ENCODE peak calls at places on chromosomes 12 and 14, in five cellular contexts. J is hypothalamus; A is amniotic stem cell; K is stimulated activated CD4-positive, alpha-beta T cell treated with anti-CD3 and anti-CD28 coated beads, Interleukin-1b, Interleukin-23, amount 100 ng/mL, for 48 hours; B is psoas muscle. I is an unnamed sample.

GRCh38 chr12:49890096-49890461 is 13.6 kb downstream of the FAIM2 start:
- DNase-seq in J (no peak), A (no peak), K (no peak), B (no peak), I (no peak)

GRCh38 chr12:50344775-50345174 is 51.6 kb downstream of the FAM186A start:
- DNase-seq in J (no peak), A (no peak), K (no peak), B (no peak), I (no peak)

GRCh38 chr12:132523576-132524331 is 33.8 kb downstream of the FBRSL1 start:
- DNase-seq in J (peak), A (peak), K (peak), B (peak), I (peak)

GRCh38 chr14:75604979-75605825 is 26.8 kb downstream of the FLVCR2 start:
- DNase-seq in J (no peak), A (no peak), K (no peak), B (no peak), I (no peak)

GRCh38 chr14:103227076-103227475 is 103.8 kb downstream of the TNFAIP2 start:
- DNase-seq in J (no peak), A (no peak), K (no peak), B (no peak), I (no peak)

GRCh38 chr14:63438065-63438757 is 105.0 kb downstream of the PPP2R5E start:
- DNase-seq in J (no peak), A (peak), K (peak), B (peak), I (no peak)

GRCh38 chr12:51863363-51863920 is 14.9 kb upstream of the FIGNL2 start:
- DNase-seq in J (no peak), A (no peak), K (no peak), B (no peak), I (no peak)

GRCh38 chr12:92141585-92142244 is 3.9 kb downstream of the BTG1 start:
- DNase-seq in J (no peak), A (no peak), K (no peak), B (no peak), I (no peak)

GRCh38 chr14:102320671-102321455 is 1.3 kb downstream of the ZNF839 start:
- DNase-seq in J (no peak), A (no peak), K (no peak), B (no peak), I (no peak)

GRCh38 chr12:2963760-2964292 is 4.6 kb downstream of the TEAD4 start:
- DNase-seq in J (no peak), A (no peak), K (no peak), B (peak), I (no peak)

GRCh38 chr12:122932207-122932606 is 34.1 kb downstream of the ABCB9 start:
- DNase-seq in J (no peak), A (no peak), K (no peak), B (no peak), I (no peak)

GRCh38 chr14:99729991-99730875 is 46.1 kb downstream of the CYP46A1 start:
- DNase-seq in J (no peak), A (no peak), K (peak), B (peak), I (peak)

GRCh38 chr14:103543140-103543539 is 14.1 kb downstream of the TRMT61A start:
- DNase-seq in J (peak), A (no peak), K (no peak), B (peak), I (peak)

GRCh38 chr14:37819155-37820015 is 224.0 kb downstream of the TTC6 start:
- DNase-seq in J (no peak), A (no peak), K (no peak), B (no peak), I (no peak)

GRCh38 chr12:33605776-33606175 is 166.2 kb upstream of the SYT10 start:
- DNase-seq in J (no peak), A (no peak), K (no peak), B (no peak), I (no peak)

GRCh38 chr14:91454155-91454554 is 36.5 kb upstream of the CCDC88C start:
- DNase-seq in J (no peak), A (no peak), K (no peak), B (no peak), I (no peak)

GRCh38 chr12:45654002-45654401 is 75.5 kb upstream of the ARID2 start:
- DNase-seq in J (no peak), A (no peak), K (no peak), B (no peak), I (no peak)

GRCh38 chr12:109591041-109591440 is 17.4 kb downstream of the MVK start:
- DNase-seq in J (no peak), A (no peak), K (no peak), B (no peak), I (no peak)

GRCh38 chr12:12714276-12715001 is 2.7 kb upstream of the CDKN1B start:
- DNase-seq in J (no peak), A (no peak), K (peak), B (no peak), I (peak)

GRCh38 chr12:10220398-10221077 is 7.9 kb downstream of the GABARAPL1 start:
- DNase-seq in J (no peak), A (no peak), K (no peak), B (peak), I (peak)

GRCh38 chr12:80556566-80556965 is 112.5 kb downstream of the PTPRQ start:
- DNase-seq in J (no peak), A (no peak), K (no peak), B (no peak), I (no peak)

GRCh38 chr14:53663709-53664108 is 292.9 kb downstream of the BMP4 start:
- DNase-seq in J (no peak), A (no peak), K (no peak), B (no peak), I (no peak)

GRCh38 chr12:132886529-132887477 is 602 bp downstream of the CHFR start:
- DNase-seq in J (peak), A (peak), K (peak), B (peak), I (peak)